ENCODE peak calls at places on chromosome 11, in ten cellular contexts. One of them, this sample, is unnamed.
A peak's percentile ranks its signal among the peaks of the same experiment; 100 is the strongest.

GRCh38 chr11:76206327-76207081 is at the start of gene WNT11:
- DNase-seq in fibroblast of mammary gland: no peak
- DNase-seq in uterus: peak; percentile 61
- DNase-seq in upper lobe of right lung: peak; percentile 81
- DNase-seq in IMR-90: no peak
- DNase-seq in body of pancreas: peak; percentile 71
- DNase-seq in stomach: peak; percentile 71
- DNase-seq in brain microvascular endothelial cell: peak; percentile 12
- DNase-seq in colonic mucosa: peak; percentile 79
- DNase-seq in coronary artery: no peak
- DNase-seq in this sample: peak; percentile 90

GRCh38 chr11:25876456-25876965 is 455.4 kb upstream of the ANO3 start:
- DNase-seq in fibroblast of mammary gland: no peak
- DNase-seq in uterus: no peak
- DNase-seq in upper lobe of right lung: no peak
- DNase-seq in IMR-90: no peak
- DNase-seq in body of pancreas: no peak
- DNase-seq in stomach: no peak
- DNase-seq in brain microvascular endothelial cell: no peak
- DNase-seq in colonic mucosa: no peak
- DNase-seq in coronary artery: no peak
- DNase-seq in this sample: no peak

GRCh38 chr11:10584071-10584501 is 15.6 kb upstream of the LYVE1 start:
- DNase-seq in fibroblast of mammary gland: no peak
- DNase-seq in uterus: peak; percentile 58
- DNase-seq in upper lobe of right lung: no peak
- DNase-seq in IMR-90: peak; percentile 75
- DNase-seq in body of pancreas: no peak
- DNase-seq in stomach: no peak
- DNase-seq in brain microvascular endothelial cell: no peak
- DNase-seq in colonic mucosa: no peak
- DNase-seq in coronary artery: no peak
- DNase-seq in this sample: no peak

GRCh38 chr11:9001736-9002135 is 2.1 kb downstream of the NRIP3 start:
- DNase-seq in fibroblast of mammary gland: peak; percentile 85
- DNase-seq in uterus: no peak
- DNase-seq in upper lobe of right lung: no peak
- DNase-seq in IMR-90: peak; percentile 95
- DNase-seq in body of pancreas: peak; percentile 38
- DNase-seq in stomach: no peak
- DNase-seq in brain microvascular endothelial cell: peak; percentile 92
- DNase-seq in colonic mucosa: no peak
- DNase-seq in coronary artery: no peak
- DNase-seq in this sample: no peak

GRCh38 chr11:115961168-115962003 is 457.2 kb upstream of the CADM1 start:
- DNase-seq in fibroblast of mammary gland: no peak
- DNase-seq in uterus: no peak
- DNase-seq in upper lobe of right lung: no peak
- DNase-seq in IMR-90: no peak
- DNase-seq in body of pancreas: no peak
- DNase-seq in stomach: no peak
- DNase-seq in brain microvascular endothelial cell: no peak
- DNase-seq in colonic mucosa: no peak
- DNase-seq in coronary artery: no peak
- DNase-seq in this sample: peak; percentile 33

GRCh38 chr11:45158210-45158644 is 11.8 kb downstream of the PRDM11 start:
- DNase-seq in fibroblast of mammary gland: no peak
- DNase-seq in uterus: peak; percentile 58
- DNase-seq in upper lobe of right lung: peak; percentile 69
- DNase-seq in IMR-90: no peak
- DNase-seq in body of pancreas: no peak
- DNase-seq in stomach: no peak
- DNase-seq in brain microvascular endothelial cell: no peak
- DNase-seq in colonic mucosa: no peak
- DNase-seq in coronary artery: peak; percentile 71
- DNase-seq in this sample: peak; percentile 83

GRCh38 chr11:74299000-74299399 is 12.4 kb downstream of the P4HA3 start:
- DNase-seq in fibroblast of mammary gland: no peak
- DNase-seq in uterus: no peak
- DNase-seq in upper lobe of right lung: no peak
- DNase-seq in IMR-90: no peak
- DNase-seq in body of pancreas: no peak
- DNase-seq in stomach: no peak
- DNase-seq in brain microvascular endothelial cell: no peak
- DNase-seq in colonic mucosa: no peak
- DNase-seq in coronary artery: no peak
- DNase-seq in this sample: no peak

GRCh38 chr11:131666617-131667016 is 296.2 kb downstream of the NTM start:
- DNase-seq in fibroblast of mammary gland: peak; percentile 70
- DNase-seq in uterus: no peak
- DNase-seq in upper lobe of right lung: no peak
- DNase-seq in IMR-90: peak; percentile 70
- DNase-seq in body of pancreas: no peak
- DNase-seq in stomach: no peak
- DNase-seq in brain microvascular endothelial cell: no peak
- DNase-seq in colonic mucosa: no peak
- DNase-seq in coronary artery: no peak
- DNase-seq in this sample: no peak

GRCh38 chr11:110785398-110785797 is 73.2 kb upstream of the ARHGAP20 start:
- DNase-seq in fibroblast of mammary gland: no peak
- DNase-seq in uterus: no peak
- DNase-seq in upper lobe of right lung: no peak
- DNase-seq in IMR-90: no peak
- DNase-seq in body of pancreas: no peak
- DNase-seq in stomach: no peak
- DNase-seq in brain microvascular endothelial cell: no peak
- DNase-seq in colonic mucosa: no peak
- DNase-seq in coronary artery: no peak
- DNase-seq in this sample: no peak

GRCh38 chr11:65454696-65455456 is 32.3 kb downstream of the NEAT1 start:
- DNase-seq in fibroblast of mammary gland: peak; percentile 89
- DNase-seq in uterus: peak; percentile 94
- DNase-seq in upper lobe of right lung: peak; percentile 95
- DNase-seq in IMR-90: peak; percentile 74
- DNase-seq in body of pancreas: peak; percentile 91
- DNase-seq in stomach: peak; percentile 92
- DNase-seq in brain microvascular endothelial cell: peak; percentile 72
- DNase-seq in colonic mucosa: peak; percentile 95
- DNase-seq in coronary artery: peak; percentile 92
- DNase-seq in this sample: peak; percentile 91

GRCh38 chr11:63855975-63856374 is 17.1 kb downstream of the MARK2 start:
- DNase-seq in fibroblast of mammary gland: no peak
- DNase-seq in uterus: no peak
- DNase-seq in upper lobe of right lung: no peak
- DNase-seq in IMR-90: no peak
- DNase-seq in body of pancreas: no peak
- DNase-seq in stomach: no peak
- DNase-seq in brain microvascular endothelial cell: no peak
- DNase-seq in colonic mucosa: no peak
- DNase-seq in coronary artery: no peak
- DNase-seq in this sample: no peak

GRCh38 chr11:66568124-66568916 is at the start of gene CTSF:
- DNase-seq in fibroblast of mammary gland: peak; percentile 70
- DNase-seq in uterus: peak; percentile 83
- DNase-seq in upper lobe of right lung: peak; percentile 94
- DNase-seq in IMR-90: peak; percentile 49
- DNase-seq in body of pancreas: peak; percentile 89
- DNase-seq in stomach: peak; percentile 91
- DNase-seq in brain microvascular endothelial cell: peak; percentile 51
- DNase-seq in colonic mucosa: peak; percentile 87
- DNase-seq in coronary artery: peak; percentile 84
- DNase-seq in this sample: peak; percentile 35

GRCh38 chr11:61477126-61477525 is 31.4 kb upstream of the LRRC10B start:
- DNase-seq in fibroblast of mammary gland: no peak
- DNase-seq in uterus: no peak
- DNase-seq in upper lobe of right lung: no peak
- DNase-seq in IMR-90: no peak
- DNase-seq in body of pancreas: no peak
- DNase-seq in stomach: no peak
- DNase-seq in brain microvascular endothelial cell: no peak
- DNase-seq in colonic mucosa: peak; percentile 39
- DNase-seq in coronary artery: no peak
- DNase-seq in this sample: no peak

GRCh38 chr11:61972112-61972795 is 4.8 kb upstream of the FTH1 start:
- DNase-seq in fibroblast of mammary gland: no peak
- DNase-seq in uterus: no peak
- DNase-seq in upper lobe of right lung: peak; percentile 27
- DNase-seq in IMR-90: no peak
- DNase-seq in body of pancreas: no peak
- DNase-seq in stomach: no peak
- DNase-seq in brain microvascular endothelial cell: peak; percentile 53
- DNase-seq in colonic mucosa: no peak
- DNase-seq in coronary artery: no peak
- DNase-seq in this sample: no peak

GRCh38 chr11:89922195-89922660 is at the start of gene TRIM49D1:
- DNase-seq in fibroblast of mammary gland: no peak
- DNase-seq in uterus: no peak
- DNase-seq in upper lobe of right lung: no peak
- DNase-seq in IMR-90: no peak
- DNase-seq in body of pancreas: no peak
- DNase-seq in stomach: no peak
- DNase-seq in brain microvascular endothelial cell: no peak
- DNase-seq in colonic mucosa: no peak
- DNase-seq in coronary artery: no peak
- DNase-seq in this sample: no peak

GRCh38 chr11:35021589-35021988 is 105.2 kb downstream of the PDHX start:
- DNase-seq in fibroblast of mammary gland: no peak
- DNase-seq in uterus: no peak
- DNase-seq in upper lobe of right lung: no peak
- DNase-seq in IMR-90: no peak
- DNase-seq in body of pancreas: no peak
- DNase-seq in stomach: no peak
- DNase-seq in brain microvascular endothelial cell: no peak
- DNase-seq in colonic mucosa: no peak
- DNase-seq in coronary artery: no peak
- DNase-seq in this sample: no peak

GRCh38 chr11:95739108-95739507 is 50.5 kb downstream of the FAM76B start:
- DNase-seq in fibroblast of mammary gland: no peak
- DNase-seq in uterus: no peak
- DNase-seq in upper lobe of right lung: no peak
- DNase-seq in IMR-90: no peak
- DNase-seq in body of pancreas: no peak
- DNase-seq in stomach: no peak
- DNase-seq in brain microvascular endothelial cell: no peak
- DNase-seq in colonic mucosa: no peak
- DNase-seq in coronary artery: no peak
- DNase-seq in this sample: no peak
- TF ChIP-seq CTCF in fibroblast of mammary gland: peak; percentile 26
- TF ChIP-seq CTCF in uterus: no peak
- TF ChIP-seq CTCF in upper lobe of right lung: no peak
- TF ChIP-seq CTCF in IMR-90: no peak
- TF ChIP-seq CTCF in body of pancreas: no peak
- TF ChIP-seq CTCF in stomach: no peak
- TF ChIP-seq CTCF in brain microvascular endothelial cell: peak; percentile 54
- TF ChIP-seq CTCF in colonic mucosa: no peak
- TF ChIP-seq CTCF in coronary artery: no peak
- TF ChIP-seq CTCF in this sample: no peak

DNA sequence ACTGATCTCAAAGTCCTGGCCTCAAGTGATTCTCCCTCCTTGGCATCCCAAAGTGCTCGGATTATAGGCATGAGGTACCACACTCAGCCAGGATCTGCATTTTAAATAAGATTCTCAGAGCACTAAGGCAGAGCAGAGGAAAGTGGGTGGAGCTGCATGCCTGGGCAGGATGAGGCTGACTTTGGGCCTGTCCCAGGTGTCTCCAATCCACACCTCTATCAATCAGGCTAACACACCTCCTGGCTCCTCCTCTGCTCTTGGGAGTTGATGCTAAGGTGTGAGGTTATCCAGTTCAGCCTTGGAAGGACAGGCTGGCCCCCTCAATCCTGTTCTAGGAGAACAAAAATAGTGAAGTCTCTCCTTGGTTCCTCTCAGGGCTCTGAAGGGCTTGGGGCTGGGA is 30.2 kb upstream of the P2RY2 start:
- DNase-seq in fibroblast of mammary gland: no peak
- DNase-seq in uterus: no peak
- DNase-seq in upper lobe of right lung: no peak
- DNase-seq in IMR-90: no peak
- DNase-seq in body of pancreas: no peak
- DNase-seq in stomach: no peak
- DNase-seq in brain microvascular endothelial cell: no peak
- DNase-seq in colonic mucosa: no peak
- DNase-seq in coronary artery: no peak
- DNase-seq in this sample: no peak
- H3K4me3 ChIP-seq in fibroblast of mammary gland: no peak overlapping the region
- H3K4me3 ChIP-seq in uterus: no peak overlapping the region
- H3K4me3 ChIP-seq in upper lobe of right lung: no peak overlapping the region
- H3K4me3 ChIP-seq in IMR-90: no peak overlapping the region
- H3K4me3 ChIP-seq in body of pancreas: no peak overlapping the region
- H3K4me3 ChIP-seq in stomach: no peak overlapping the region
- H3K4me3 ChIP-seq in brain microvascular endothelial cell: no peak overlapping the region
- H3K4me3 ChIP-seq in colonic mucosa: no peak overlapping the region
- H3K4me3 ChIP-seq in coronary artery: no peak overlapping the region
- H3K4me3 ChIP-seq in this sample: no peak overlapping the region

GRCh38 chr11:96524475-96524874 is 134.7 kb downstream of the JRKL start:
- DNase-seq in fibroblast of mammary gland: no peak
- DNase-seq in uterus: no peak
- DNase-seq in upper lobe of right lung: no peak
- DNase-seq in IMR-90: peak; percentile 0
- DNase-seq in body of pancreas: no peak
- DNase-seq in stomach: no peak
- DNase-seq in brain microvascular endothelial cell: peak; percentile 0
- DNase-seq in colonic mucosa: no peak
- DNase-seq in coronary artery: no peak
- DNase-seq in this sample: peak; percentile 2
- TF ChIP-seq CTCF in fibroblast of mammary gland: no peak
- TF ChIP-seq CTCF in uterus: no peak
- TF ChIP-seq CTCF in upper lobe of right lung: no peak
- TF ChIP-seq CTCF in IMR-90: no peak
- TF ChIP-seq CTCF in body of pancreas: no peak
- TF ChIP-seq CTCF in stomach: no peak
- TF ChIP-seq CTCF in brain microvascular endothelial cell: no peak
- TF ChIP-seq CTCF in colonic mucosa: no peak
- TF ChIP-seq CTCF in coronary artery: no peak
- TF ChIP-seq CTCF in this sample: peak; percentile 19

GRCh38 chr11:5815534-5815933 is 6.8 kb downstream of the OR52N2 start:
- DNase-seq in fibroblast of mammary gland: no peak
- DNase-seq in uterus: no peak
- DNase-seq in upper lobe of right lung: no peak
- DNase-seq in IMR-90: no peak
- DNase-seq in body of pancreas: no peak
- DNase-seq in stomach: no peak
- DNase-seq in brain microvascular endothelial cell: no peak
- DNase-seq in colonic mucosa: no peak
- DNase-seq in coronary artery: no peak
- DNase-seq in this sample: no peak

DNA sequence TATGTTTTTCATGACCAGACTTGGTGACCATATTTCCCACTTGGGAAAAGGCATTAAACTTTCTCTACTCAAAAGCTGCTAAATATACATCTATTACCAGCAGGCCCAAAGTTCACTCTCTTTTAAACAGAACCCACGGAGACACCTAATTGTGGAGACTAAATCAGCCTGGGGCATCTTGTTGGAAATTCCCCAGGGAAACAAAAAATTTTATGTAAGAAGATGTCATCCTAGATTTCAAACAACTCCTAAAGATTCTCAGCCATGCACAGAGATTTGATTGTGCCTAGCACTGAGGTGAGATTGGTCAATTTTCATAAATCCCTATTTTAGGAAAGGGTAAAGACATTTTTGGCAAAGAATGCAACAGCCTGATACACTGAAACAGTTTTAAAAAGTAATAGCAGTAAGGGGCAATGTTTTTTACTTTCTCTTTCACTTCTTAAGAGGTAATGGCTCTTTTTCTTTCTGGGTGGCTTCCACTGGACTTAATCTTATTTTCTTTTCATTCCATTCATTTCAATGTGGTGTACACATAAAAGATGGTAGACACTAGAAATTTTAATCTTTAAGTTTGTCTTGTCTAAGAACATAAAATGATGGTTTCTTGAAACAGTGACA is 9.6 kb downstream of the OR52N2 start:
- DNase-seq in fibroblast of mammary gland: no peak
- DNase-seq in uterus: no peak
- DNase-seq in upper lobe of right lung: no peak
- DNase-seq in IMR-90: no peak
- DNase-seq in body of pancreas: no peak
- DNase-seq in stomach: no peak
- DNase-seq in brain microvascular endothelial cell: no peak
- DNase-seq in colonic mucosa: no peak
- DNase-seq in coronary artery: no peak
- DNase-seq in this sample: no peak
- H3K4me3 ChIP-seq in fibroblast of mammary gland: no peak overlapping the region
- H3K4me3 ChIP-seq in uterus: no peak overlapping the region
- H3K4me3 ChIP-seq in upper lobe of right lung: peak overlapping the region; percentile 4
- H3K4me3 ChIP-seq in IMR-90: peak overlapping the region; percentile 18
- H3K4me3 ChIP-seq in body of pancreas: no peak overlapping the region
- H3K4me3 ChIP-seq in stomach: no peak overlapping the region
- H3K4me3 ChIP-seq in brain microvascular endothelial cell: no peak overlapping the region
- H3K4me3 ChIP-seq in colonic mucosa: no peak overlapping the region
- H3K4me3 ChIP-seq in coronary artery: no peak overlapping the region
- H3K4me3 ChIP-seq in this sample: no peak overlapping the region

This sample was measured in cardiac muscle cell.